ENCODE peak calls at places on chromosomes 12 and 14, in seven cellular contexts. One of them, this sample, is unnamed.

GRCh38 chr12:80086025-80086424 is 13.3 kb upstream of the OTOGL start:
- DNase-seq in spleen: no peak
- DNase-seq in GM13976: no peak
- DNase-seq in GDM1: no peak
- DNase-seq in endothelial cell: no peak
- DNase-seq in lower leg skin: no peak
- DNase-seq in CD4-positive, alpha-beta T cell: no peak
- DNase-seq in this sample: no peak

GRCh38 chr12:122909442-122910288 is 13.7 kb upstream of the VPS37B start:
- DNase-seq in lower leg skin: no peak
- DNase-seq in GM13976: no peak
- DNase-seq in CD4-positive, alpha-beta T cell: no peak
- DNase-seq in endothelial cell: no peak
- DNase-seq in GDM1: no peak
- DNase-seq in spleen: no peak
- DNase-seq in this sample: peak

GRCh38 chr12:56488041-56488955 is at the start of gene GLS2:
- DNase-seq in endothelial cell: peak
- DNase-seq in spleen: peak
- DNase-seq in lower leg skin: peak
- DNase-seq in GDM1: no peak
- DNase-seq in CD4-positive, alpha-beta T cell: peak
- DNase-seq in GM13976: peak
- DNase-seq in this sample: peak

GRCh38 chr12:89618113-89618862 is 90.3 kb downstream of the ATP2B1 start:
- DNase-seq in GDM1: no peak
- DNase-seq in GM13976: no peak
- DNase-seq in endothelial cell: no peak
- DNase-seq in CD4-positive, alpha-beta T cell: no peak
- DNase-seq in spleen: no peak
- DNase-seq in lower leg skin: no peak
- DNase-seq in this sample: no peak

GRCh38 chr12:58171914-58172313 is 230.5 kb downstream of the ATP23 start:
- DNase-seq in lower leg skin: no peak
- DNase-seq in CD4-positive, alpha-beta T cell: no peak
- DNase-seq in spleen: no peak
- DNase-seq in endothelial cell: no peak
- DNase-seq in GDM1: no peak
- DNase-seq in GM13976: no peak
- DNase-seq in this sample: peak

GRCh38 chr12:46133751-46134150 is 135.1 kb downstream of the SLC38A1 start:
- DNase-seq in endothelial cell: no peak
- DNase-seq in lower leg skin: no peak
- DNase-seq in GDM1: no peak
- DNase-seq in GM13976: no peak
- DNase-seq in spleen: no peak
- DNase-seq in CD4-positive, alpha-beta T cell: no peak
- DNase-seq in this sample: peak

GRCh38 chr12:88243886-88244491 is 101.9 kb downstream of the TMTC3 start:
- DNase-seq in lower leg skin: no peak
- DNase-seq in endothelial cell: no peak
- DNase-seq in GDM1: no peak
- DNase-seq in GM13976: no peak
- DNase-seq in spleen: no peak
- DNase-seq in CD4-positive, alpha-beta T cell: no peak
- DNase-seq in this sample: peak

GRCh38 chr14:88166616-88167015 is 156.5 kb downstream of the KCNK10 start:
- DNase-seq in endothelial cell: no peak
- DNase-seq in lower leg skin: no peak
- DNase-seq in GM13976: no peak
- DNase-seq in GDM1: no peak
- DNase-seq in spleen: no peak
- DNase-seq in CD4-positive, alpha-beta T cell: no peak
- DNase-seq in this sample: no peak

GRCh38 chr14:105070760-105071137 is 5.5 kb upstream of the GPR132 start:
- DNase-seq in spleen: no peak
- DNase-seq in GDM1: no peak
- DNase-seq in CD4-positive, alpha-beta T cell: no peak
- DNase-seq in lower leg skin: no peak
- DNase-seq in endothelial cell: no peak
- DNase-seq in GM13976: peak
- DNase-seq in this sample: no peak

GRCh38 chr14:60951781-60952435 is 29.0 kb downstream of the TRMT5 start:
- DNase-seq in spleen: no peak
- DNase-seq in CD4-positive, alpha-beta T cell: no peak
- DNase-seq in endothelial cell: no peak
- DNase-seq in lower leg skin: no peak
- DNase-seq in GM13976: no peak
- DNase-seq in GDM1: no peak
- DNase-seq in this sample: no peak

GRCh38 chr12:123973552-123974341 is 732 bp downstream of the ZNF664 start:
- DNase-seq in endothelial cell: peak
- DNase-seq in lower leg skin: peak
- DNase-seq in GDM1: no peak
- DNase-seq in GM13976: no peak
- DNase-seq in spleen: peak
- DNase-seq in CD4-positive, alpha-beta T cell: peak
- DNase-seq in this sample: peak

GRCh38 chr14:60648169-60648933 is 926 bp downstream of the SIX1 start:
- DNase-seq in endothelial cell: peak
- DNase-seq in GDM1: no peak
- DNase-seq in GM13976: no peak
- DNase-seq in spleen: no peak
- DNase-seq in CD4-positive, alpha-beta T cell: no peak
- DNase-seq in lower leg skin: no peak
- DNase-seq in this sample: no peak

GRCh38 chr14:65993103-65993502 is 493.1 kb upstream of the CCDC196 start:
- DNase-seq in GDM1: no peak
- DNase-seq in CD4-positive, alpha-beta T cell: no peak
- DNase-seq in spleen: no peak
- DNase-seq in endothelial cell: no peak
- DNase-seq in lower leg skin: no peak
- DNase-seq in GM13976: no peak
- DNase-seq in this sample: no peak

GRCh38 chr12:88339254-88339949 is 197.3 kb downstream of the TMTC3 start:
- DNase-seq in CD4-positive, alpha-beta T cell: no peak
- DNase-seq in endothelial cell: no peak
- DNase-seq in lower leg skin: no peak
- DNase-seq in GM13976: no peak
- DNase-seq in spleen: no peak
- DNase-seq in GDM1: no peak
- DNase-seq in this sample: peak

GRCh38 chr12:13897811-13898210 is 83.6 kb downstream of the GRIN2B start:
- DNase-seq in CD4-positive, alpha-beta T cell: no peak
- DNase-seq in GDM1: no peak
- DNase-seq in spleen: no peak
- DNase-seq in GM13976: no peak
- DNase-seq in endothelial cell: no peak
- DNase-seq in lower leg skin: no peak
- DNase-seq in this sample: no peak

GRCh38 chr14:24165785-24166184 is 4.7 kb downstream of the IRF9 start:
- DNase-seq in GDM1: no peak
- DNase-seq in GM13976: no peak
- DNase-seq in CD4-positive, alpha-beta T cell: no peak
- DNase-seq in lower leg skin: no peak
- DNase-seq in endothelial cell: no peak
- DNase-seq in spleen: no peak
- DNase-seq in this sample: no peak

GRCh38 chr12:130184531-130185090 is 22.3 kb downstream of the FZD10 start:
- DNase-seq in spleen: no peak
- DNase-seq in GDM1: no peak
- DNase-seq in lower leg skin: no peak
- DNase-seq in CD4-positive, alpha-beta T cell: no peak
- DNase-seq in endothelial cell: no peak
- DNase-seq in GM13976: no peak
- DNase-seq in this sample: no peak

GRCh38 chr14:64501326-64502171 is 2.1 kb downstream of the ZBTB25 start:
- DNase-seq in CD4-positive, alpha-beta T cell: no peak
- DNase-seq in lower leg skin: peak
- DNase-seq in GDM1: no peak
- DNase-seq in endothelial cell: no peak
- DNase-seq in GM13976: no peak
- DNase-seq in spleen: no peak
- DNase-seq in this sample: no peak

GRCh38 chr12:40325349-40325960 is 100.7 kb downstream of the LRRK2 start:
- DNase-seq in GDM1: no peak
- DNase-seq in GM13976: peak
- DNase-seq in spleen: no peak
- DNase-seq in lower leg skin: no peak
- DNase-seq in endothelial cell: peak
- DNase-seq in CD4-positive, alpha-beta T cell: no peak
- DNase-seq in this sample: no peak

GRCh38 chr12:62693291-62694040 is 226.8 kb downstream of the MON2 start:
- DNase-seq in lower leg skin: peak
- DNase-seq in spleen: no peak
- DNase-seq in GM13976: no peak
- DNase-seq in CD4-positive, alpha-beta T cell: no peak
- DNase-seq in endothelial cell: no peak
- DNase-seq in GDM1: no peak
- DNase-seq in this sample: peak

GRCh38 chr14:22556021-22556989 is 32.7 kb downstream of the DAD1 start:
- DNase-seq in lower leg skin: peak
- DNase-seq in GDM1: peak
- DNase-seq in endothelial cell: no peak
- DNase-seq in GM13976: peak
- DNase-seq in spleen: peak
- DNase-seq in CD4-positive, alpha-beta T cell: peak
- DNase-seq in this sample: peak

GRCh38 chr12:122842505-122843405 is 7.5 kb downstream of the HIP1R start:
- DNase-seq in spleen: peak
- DNase-seq in GDM1: no peak
- DNase-seq in GM13976: no peak
- DNase-seq in endothelial cell: no peak
- DNase-seq in lower leg skin: peak
- DNase-seq in CD4-positive, alpha-beta T cell: no peak
- DNase-seq in this sample: no peak

GRCh38 chr14:70791971-70792370 is 17.3 kb downstream of the MAP3K9 start:
- DNase-seq in GDM1: no peak
- DNase-seq in CD4-positive, alpha-beta T cell: no peak
- DNase-seq in GM13976: no peak
- DNase-seq in lower leg skin: peak
- DNase-seq in endothelial cell: no peak
- DNase-seq in spleen: no peak
- DNase-seq in this sample: no peak

GRCh38 chr14:84477996-84478395 is 1051.9 kb upstream of the FLRT2 start:
- DNase-seq in GM13976: no peak
- DNase-seq in CD4-positive, alpha-beta T cell: no peak
- DNase-seq in spleen: no peak
- DNase-seq in GDM1: no peak
- DNase-seq in lower leg skin: no peak
- DNase-seq in endothelial cell: no peak
- DNase-seq in this sample: peak

GRCh38 chr12:72264548-72265175 is 7.5 kb upstream of the TRHDE start:
- DNase-seq in endothelial cell: no peak
- DNase-seq in GDM1: no peak
- DNase-seq in CD4-positive, alpha-beta T cell: no peak
- DNase-seq in lower leg skin: no peak
- DNase-seq in GM13976: no peak
- DNase-seq in spleen: no peak
- DNase-seq in this sample: peak

GRCh38 chr12:63052696-63053095 is 98.3 kb downstream of the AVPR1A start:
- DNase-seq in endothelial cell: no peak
- DNase-seq in GM13976: no peak
- DNase-seq in lower leg skin: no peak
- DNase-seq in spleen: no peak
- DNase-seq in GDM1: no peak
- DNase-seq in CD4-positive, alpha-beta T cell: no peak
- DNase-seq in this sample: no peak

GRCh38 chr12:103470664-103471063 is 25.1 kb downstream of the C12orf42 start:
- DNase-seq in GDM1: no peak
- DNase-seq in spleen: peak
- DNase-seq in CD4-positive, alpha-beta T cell: no peak
- DNase-seq in lower leg skin: no peak
- DNase-seq in GM13976: no peak
- DNase-seq in endothelial cell: no peak
- DNase-seq in this sample: no peak

GRCh38 chr12:104544836-104545235 is 88.1 kb downstream of the CHST11 start:
- DNase-seq in endothelial cell: no peak
- DNase-seq in CD4-positive, alpha-beta T cell: no peak
- DNase-seq in GM13976: no peak
- DNase-seq in GDM1: no peak
- DNase-seq in lower leg skin: no peak
- DNase-seq in spleen: no peak
- DNase-seq in this sample: no peak

GRCh38 chr14:58866386-58866785 is 228.6 kb downstream of the DACT1 start:
- DNase-seq in GM13976: no peak
- DNase-seq in CD4-positive, alpha-beta T cell: no peak
- DNase-seq in GDM1: no peak
- DNase-seq in endothelial cell: no peak
- DNase-seq in spleen: no peak
- DNase-seq in lower leg skin: no peak
- DNase-seq in this sample: peak

GRCh38 chr12:6280053-6280469 is 30.4 kb upstream of the PLEKHG6 start:
- DNase-seq in GM13976: no peak
- DNase-seq in GDM1: no peak
- DNase-seq in CD4-positive, alpha-beta T cell: no peak
- DNase-seq in spleen: peak
- DNase-seq in lower leg skin: peak
- DNase-seq in endothelial cell: no peak
- DNase-seq in this sample: no peak

GRCh38 chr12:29148065-29148957 is 767 bp upstream of the FAR2 start:
- DNase-seq in endothelial cell: no peak
- DNase-seq in spleen: peak
- DNase-seq in GM13976: peak
- DNase-seq in CD4-positive, alpha-beta T cell: no peak
- DNase-seq in GDM1: no peak
- DNase-seq in lower leg skin: peak
- DNase-seq in this sample: no peak

This sample was measured in cardiac muscle cell.